ENCODE peak calls at places on chromosomes 6 and 20, in four cellular contexts. M is HepG2, H is A549, Y is K562. A is an unnamed sample.

GRCh38 chr6:145071836-145072235 is 663.5 kb downstream of the EPM2A start:
- DNase-seq in Y (no peak), M (no peak), H (no peak), A (no peak)

GRCh38 chr6:144855812-144856531 is 570.8 kb downstream of the UTRN start:
- DNase-seq in Y (no peak), M (peak; percentile 3), H (no peak), A (no peak)

GRCh38 chr6:118501816-118502568 is 46.1 kb upstream of the PLN start:
- DNase-seq in H (no peak), Y (peak; percentile 9), M (no peak), A (no peak)

GRCh38 chr6:136717297-136717990 is 74.8 kb downstream of the MAP3K5 start:
- DNase-seq in H (no peak), Y (no peak), M (no peak), A (no peak)

GRCh38 chr6:12718025-12718424 is 1.5 kb downstream of the PHACTR1 start:
- DNase-seq in H (peak; percentile 4), M (peak; percentile 31), Y (no peak), A (no peak)

GRCh38 chr20:49034070-49034732 is 11.9 kb upstream of the CSE1L start:
- DNase-seq in H (no peak), Y (no peak), M (no peak), A (no peak)

GRCh38 chr20:58818585-58819285 is 32.0 kb downstream of the GNAS-AS1 start:
- DNase-seq in H (no peak), M (no peak), Y (no peak), A (no peak)

GRCh38 chr20:49286689-49287551 is 9.1 kb upstream of the ZNFX1 start:
- DNase-seq in Y (peak; percentile 31), H (no peak), M (peak; percentile 79), A (no peak)

GRCh38 chr6:32151885-32152311 is at the start of gene PRRT1:
- DNase-seq in M (no peak), Y (no peak), H (no peak), A (no peak)

GRCh38 chr6:154931741-154932424 is 63.2 kb upstream of the TIAM2 start:
- DNase-seq in H (no peak), Y (no peak), M (peak; percentile 41), A (no peak)

GRCh38 chr6:35919085-35919826 is 1.6 kb downstream of the SRPK1 start:
- DNase-seq in H (no peak), M (peak; percentile 75), Y (peak; percentile 35), A (no peak)

GRCh38 chr6:166624275-166624674 is 2.8 kb downstream of the RPS6KA2 start:
- DNase-seq in H (no peak), M (no peak), Y (no peak), A (no peak)

GRCh38 chr6:149468179-149468578 is 16.6 kb downstream of the ZC3H12D start:
- DNase-seq in H (no peak), M (no peak), Y (no peak), A (no peak)

GRCh38 chr20:52230406-52230805 is 38.8 kb upstream of the ZFP64 start:
- DNase-seq in Y (no peak), M (no peak), H (no peak), A (no peak)

GRCh38 chr20:9609892-9610502 is 95.6 kb downstream of the LAMP5 start:
- DNase-seq in H (no peak), M (peak; percentile 65), Y (peak; percentile 3), A (peak; percentile 76)

GRCh38 chr20:51703446-51704287 is 64.5 kb downstream of the ATP9A start:
- DNase-seq in H (peak; percentile 40), M (peak; percentile 99), Y (no peak), A (no peak)

GRCh38 chr6:144753023-144753705 is 468.0 kb downstream of the UTRN start:
- DNase-seq in Y (no peak), M (no peak), H (no peak), A (no peak)

GRCh38 chr20:53201588-53201987 is 229.4 kb downstream of the TSHZ2 start:
- DNase-seq in H (no peak), Y (no peak), M (no peak), A (no peak)

GRCh38 chr6:164039954-164040375 is 625.4 kb downstream of the QKI start:
- DNase-seq in Y (peak; percentile 97), M (no peak), H (no peak), A (no peak)

GRCh38 chr20:36744243-36744642 is 1.6 kb downstream of the NDRG3 start:
- DNase-seq in M (no peak), Y (no peak), H (no peak), A (no peak)

GRCh38 chr6:93418448-93419303 is 683 bp downstream of the EPHA7 start:
- DNase-seq in H (peak; percentile 1), M (no peak), Y (no peak), A (peak; percentile 71)

GRCh38 chr6:6661684-6662083 is 73.2 kb downstream of the LY86 start:
- DNase-seq in H (no peak), M (peak; percentile 56), Y (no peak), A (no peak)

GRCh38 chr6:69668916-69669315 is 127.9 kb downstream of the LMBRD1 start:
- DNase-seq in Y (no peak), H (no peak), M (no peak), A (no peak)

GRCh38 chr6:144248470-144249301 is 36.4 kb upstream of the UTRN start:
- DNase-seq in M (no peak), H (no peak), Y (no peak), A (no peak)

GRCh38 chr20:496126-496696 is 33.9 kb upstream of the TBC1D20 start:
- DNase-seq in M (no peak), Y (no peak), H (no peak), A (no peak)

GRCh38 chr20:54076259-54076658 is 5.9 kb upstream of the BCAS1 start:
- DNase-seq in M (no peak), Y (no peak), H (no peak), A (no peak)

GRCh38 chr6:153367006-153367405 is 235.9 kb upstream of the RGS17 start:
- DNase-seq in H (no peak), Y (no peak), M (no peak), A (no peak)

GRCh38 chr6:139753198-139753861 is 378.9 kb upstream of the CITED2 start:
- DNase-seq in Y (no peak), M (peak; percentile 71), H (no peak), A (no peak)

GRCh38 chr6:79416931-79417330 is 120.3 kb downstream of the LCA5 start:
- DNase-seq in H (no peak), Y (no peak), M (no peak), A (no peak)

GRCh38 chr20:63854766-63855362 is 6.4 kb upstream of the ABHD16B start:
- DNase-seq in H (no peak), Y (no peak), M (no peak), A (no peak)

GRCh38 chr6:42264146-42264851 is 46.6 kb upstream of the MRPS10 start:
- DNase-seq in Y (no peak), H (no peak), M (no peak), A (no peak)

GRCh38 chr20:18831830-18832229 is 18.2 kb downstream of the SCP2D1 start:
- DNase-seq in M (no peak), H (no peak), Y (no peak), A (no peak)

GRCh38 chr6:66558189-66558588 is 851.2 kb upstream of the EYS start:
- DNase-seq in H (no peak), M (peak; percentile 7), Y (no peak), A (no peak)

GRCh38 chr6:137677714-137678113 is 183.5 kb upstream of the OLIG3 start:
- DNase-seq in H (no peak), Y (no peak), M (no peak), A (no peak)

GRCh38 chr6:166402582-166403277 is 20.0 kb upstream of the MPC1 start:
- DNase-seq in M (no peak), Y (no peak), H (no peak), A (no peak)

GRCh38 chr20:53738039-53738944 is 144.7 kb upstream of the ZNF217 start:
- DNase-seq in Y (peak; percentile 66), H (peak; percentile 67), M (peak; percentile 88), A (peak; percentile 64)

GRCh38 chr20:56360133-56360898 is 1.5 kb downstream of the FAM210B start:
- DNase-seq in H (no peak), M (peak; percentile 78), Y (no peak), A (no peak)

GRCh38 chr6:159753081-159753872 is 8.6 kb upstream of the ACAT2 start:
- DNase-seq in Y (no peak), M (no peak), H (no peak), A (no peak)

GRCh38 chr6:44176935-44177509 is 18.4 kb downstream of the CAPN11 start:
- DNase-seq in Y (no peak), M (no peak), H (no peak), A (no peak)

GRCh38 chr6:14932485-14933178 is 313.2 kb upstream of the JARID2 start:
- DNase-seq in H (no peak), Y (peak; percentile 84), M (no peak), A (no peak)
- TF ChIP-seq MAX in H (no peak), Y (no peak), M (no peak), A (no peak)

DNA sequence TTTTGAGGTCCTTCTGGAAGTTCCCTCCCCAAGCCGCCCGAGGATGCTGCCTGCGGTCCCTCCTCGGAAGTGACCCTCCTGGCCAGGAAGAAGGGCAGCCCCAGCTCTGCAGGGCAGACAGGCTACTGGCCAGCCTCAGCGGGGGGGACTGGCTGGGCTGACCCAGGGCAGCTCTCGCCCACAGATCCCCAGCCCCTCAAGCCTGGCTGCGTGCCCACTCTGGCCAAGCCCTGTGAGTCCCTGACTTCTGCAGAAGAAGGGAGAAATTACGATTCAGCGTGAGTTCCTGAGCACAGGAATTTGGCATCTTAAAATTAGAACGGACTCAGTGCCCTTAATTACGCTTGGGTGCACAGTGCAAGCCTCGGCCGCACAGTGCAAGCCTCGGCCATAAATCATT is 165.7 kb downstream of the TAF4 start:
- DNase-seq in Y (no peak), H (no peak), M (no peak), A (no peak)
- TF ChIP-seq NR3C1 in Y (no peak), H (no peak), M (no peak), A (no peak)

GRCh38 chr6:141734441-141734840 is 398.3 kb upstream of the GJE1 start:
- DNase-seq in H (no peak), Y (no peak), M (no peak), A (no peak)
- TF ChIP-seq MAX in H (no peak), Y (no peak), M (no peak), A (no peak)

DNA sequence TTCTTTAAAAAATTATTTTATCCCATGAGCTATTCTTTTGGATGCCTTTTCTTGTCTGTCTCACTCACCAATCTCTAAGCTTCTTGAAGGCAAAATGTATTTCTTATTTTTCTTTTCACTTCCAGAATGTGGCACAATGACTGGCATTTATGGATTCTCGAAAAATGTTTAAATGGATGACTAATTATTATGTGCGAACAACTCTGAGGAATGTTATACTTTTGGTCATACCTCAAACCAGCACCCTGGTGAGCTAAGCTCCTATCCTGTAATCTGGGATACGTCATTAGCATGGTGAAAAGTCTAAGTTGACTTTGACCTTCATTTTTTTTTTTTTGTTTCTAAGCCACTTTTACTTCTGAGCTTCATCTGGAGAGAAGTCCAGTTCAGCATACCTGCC is 214.0 kb upstream of the CEP162 start:
- DNase-seq in H (no peak), M (no peak), Y (no peak), A (no peak)
- TF ChIP-seq NR3C1 in H (no peak), M (no peak), Y (no peak), A (no peak)

GRCh38 chr20:60271597-60271996 is 313.4 kb downstream of the CDH26 start:
- DNase-seq in Y (no peak), H (peak; percentile 15), M (no peak), A (peak; percentile 15)
- TF ChIP-seq MAX in Y (no peak), H (no peak), M (no peak), A (no peak)

GRCh38 chr6:80742481-80742880 is 636.0 kb downstream of the BCKDHB start:
- DNase-seq in Y (no peak), H (no peak), M (peak; percentile 1), A (no peak)
- TF ChIP-seq NR3C1 in Y (no peak), H (no peak), M (no peak), A (no peak)